ENCODE peak calls at places on chromosomes 11 and 22, in six cellular contexts. One of them, this sample, is unnamed.

GRCh38 chr22:43481528-43482309 is 69.9 kb downstream of the MPPED1 start:
- DNase-seq in DMS153: no peak
- DNase-seq in NCI-H1417: no peak
- DNase-seq in HuH-7: peak
- DNase-seq in NCI-H1092: no peak
- DNase-seq in AML-193: peak
- DNase-seq in this sample: no peak

GRCh38 chr11:63573881-63574855 is 11.0 kb upstream of the PLAAT2 start:
- DNase-seq in DMS153: peak
- DNase-seq in NCI-H1417: peak
- DNase-seq in HuH-7: peak
- DNase-seq in NCI-H1092: peak
- DNase-seq in AML-193: peak
- DNase-seq in this sample: peak

GRCh38 chr22:45485271-45485670 is 17.4 kb upstream of the FBLN1 start:
- DNase-seq in DMS153: no peak
- DNase-seq in NCI-H1417: no peak
- DNase-seq in HuH-7: no peak
- DNase-seq in NCI-H1092: no peak
- DNase-seq in AML-193: no peak
- DNase-seq in this sample: no peak

GRCh38 chr11:108912587-108912986 is 247.7 kb downstream of the DDX10 start:
- DNase-seq in DMS153: no peak
- DNase-seq in NCI-H1417: no peak
- DNase-seq in HuH-7: no peak
- DNase-seq in NCI-H1092: no peak
- DNase-seq in AML-193: no peak
- DNase-seq in this sample: no peak

GRCh38 chr22:27507935-27508504 is 293.5 kb downstream of the MN1 start:
- DNase-seq in DMS153: no peak
- DNase-seq in NCI-H1417: no peak
- DNase-seq in HuH-7: no peak
- DNase-seq in NCI-H1092: no peak
- DNase-seq in AML-193: no peak
- DNase-seq in this sample: no peak

GRCh38 chr11:34379081-34379480 is 21.3 kb upstream of the ABTB2 start:
- DNase-seq in DMS153: no peak
- DNase-seq in NCI-H1417: no peak
- DNase-seq in HuH-7: no peak
- DNase-seq in NCI-H1092: no peak
- DNase-seq in AML-193: peak
- DNase-seq in this sample: no peak

GRCh38 chr11:15229069-15229468 is 114.3 kb downstream of the INSC start:
- DNase-seq in DMS153: no peak
- DNase-seq in NCI-H1417: no peak
- DNase-seq in HuH-7: no peak
- DNase-seq in NCI-H1092: no peak
- DNase-seq in AML-193: no peak
- DNase-seq in this sample: no peak

GRCh38 chr11:66335531-66336233 is 552 bp downstream of the RIN1 start:
- DNase-seq in DMS153: no peak
- DNase-seq in NCI-H1417: no peak
- DNase-seq in HuH-7: no peak
- DNase-seq in NCI-H1092: no peak
- DNase-seq in AML-193: no peak
- DNase-seq in this sample: peak

GRCh38 chr11:128039140-128040021 is 548.0 kb downstream of the ETS1 start:
- DNase-seq in DMS153: peak
- DNase-seq in NCI-H1417: no peak
- DNase-seq in HuH-7: no peak
- DNase-seq in NCI-H1092: no peak
- DNase-seq in AML-193: peak
- DNase-seq in this sample: no peak

GRCh38 chr11:11218287-11218986 is 134.6 kb downstream of the CSNK2A3 start:
- DNase-seq in DMS153: no peak
- DNase-seq in NCI-H1417: peak
- DNase-seq in HuH-7: no peak
- DNase-seq in NCI-H1092: no peak
- DNase-seq in AML-193: no peak
- DNase-seq in this sample: peak

GRCh38 chr22:22685586-22685985 is 41.2 kb downstream of the GGTLC2 start:
- DNase-seq in DMS153: no peak
- DNase-seq in NCI-H1417: no peak
- DNase-seq in HuH-7: no peak
- DNase-seq in NCI-H1092: no peak
- DNase-seq in AML-193: no peak
- DNase-seq in this sample: no peak

GRCh38 chr11:27013741-27014415 is 20.0 kb downstream of the FIBIN start:
- DNase-seq in DMS153: no peak
- DNase-seq in NCI-H1417: peak
- DNase-seq in HuH-7: no peak
- DNase-seq in NCI-H1092: no peak
- DNase-seq in AML-193: no peak
- DNase-seq in this sample: no peak

GRCh38 chr11:65853249-65853979 is 4.6 kb downstream of the CFL1 start:
- DNase-seq in DMS153: no peak
- DNase-seq in NCI-H1417: no peak
- DNase-seq in HuH-7: no peak
- DNase-seq in NCI-H1092: no peak
- DNase-seq in AML-193: no peak
- DNase-seq in this sample: no peak

GRCh38 chr11:107139396-107139795 is 121.1 kb upstream of the GUCY1A2 start:
- DNase-seq in DMS153: no peak
- DNase-seq in NCI-H1417: no peak
- DNase-seq in HuH-7: no peak
- DNase-seq in NCI-H1092: no peak
- DNase-seq in AML-193: no peak
- DNase-seq in this sample: no peak

GRCh38 chr11:32172771-32173170 is 81.9 kb downstream of the RCN1 start:
- DNase-seq in DMS153: no peak
- DNase-seq in NCI-H1417: no peak
- DNase-seq in HuH-7: no peak
- DNase-seq in NCI-H1092: no peak
- DNase-seq in AML-193: no peak
- DNase-seq in this sample: peak

GRCh38 chr11:36558511-36559413 is 9.0 kb upstream of the RAG1 start:
- DNase-seq in DMS153: no peak
- DNase-seq in NCI-H1417: no peak
- DNase-seq in HuH-7: no peak
- DNase-seq in NCI-H1092: no peak
- DNase-seq in AML-193: no peak
- DNase-seq in this sample: no peak

GRCh38 chr11:1116104-1116503 is 41.4 kb downstream of the MUC2 start:
- DNase-seq in DMS153: no peak
- DNase-seq in NCI-H1417: no peak
- DNase-seq in HuH-7: no peak
- DNase-seq in NCI-H1092: no peak
- DNase-seq in AML-193: no peak
- DNase-seq in this sample: no peak

GRCh38 chr11:7286178-7286577 is 34.5 kb downstream of the SYT9 start:
- DNase-seq in DMS153: no peak
- DNase-seq in NCI-H1417: no peak
- DNase-seq in HuH-7: no peak
- DNase-seq in NCI-H1092: no peak
- DNase-seq in AML-193: no peak
- DNase-seq in this sample: no peak

GRCh38 chr11:27699242-27699925 is 871 bp downstream of the BDNF start:
- DNase-seq in DMS153: no peak
- DNase-seq in NCI-H1417: no peak
- DNase-seq in HuH-7: peak
- DNase-seq in NCI-H1092: no peak
- DNase-seq in AML-193: no peak
- DNase-seq in this sample: no peak

GRCh38 chr22:27866136-27867091 is 52.6 kb downstream of the PITPNB start:
- DNase-seq in DMS153: no peak
- DNase-seq in NCI-H1417: no peak
- DNase-seq in HuH-7: no peak
- DNase-seq in NCI-H1092: no peak
- DNase-seq in AML-193: no peak
- DNase-seq in this sample: no peak

GRCh38 chr11:70568504-70569172 is 170.3 kb downstream of the CTTN start:
- DNase-seq in DMS153: no peak
- DNase-seq in NCI-H1417: no peak
- DNase-seq in HuH-7: no peak
- DNase-seq in NCI-H1092: no peak
- DNase-seq in AML-193: no peak
- DNase-seq in this sample: no peak

GRCh38 chr11:129992161-129992944 is 10.3 kb downstream of the PRDM10 start:
- DNase-seq in DMS153: peak
- DNase-seq in NCI-H1417: peak
- DNase-seq in HuH-7: peak
- DNase-seq in NCI-H1092: peak
- DNase-seq in AML-193: peak
- DNase-seq in this sample: peak

GRCh38 chr11:86722041-86722440 is 49.6 kb upstream of the ME3 start:
- DNase-seq in DMS153: no peak
- DNase-seq in NCI-H1417: no peak
- DNase-seq in HuH-7: no peak
- DNase-seq in NCI-H1092: no peak
- DNase-seq in AML-193: no peak
- DNase-seq in this sample: no peak

GRCh38 chr11:126403039-126403438 is 47.6 kb downstream of the ST3GAL4 start:
- DNase-seq in DMS153: no peak
- DNase-seq in NCI-H1417: no peak
- DNase-seq in HuH-7: no peak
- DNase-seq in NCI-H1092: no peak
- DNase-seq in AML-193: no peak
- DNase-seq in this sample: no peak

GRCh38 chr11:94131363-94132115 is 2.9 kb downstream of the PANX1 start:
- DNase-seq in DMS153: no peak
- DNase-seq in NCI-H1417: no peak
- DNase-seq in HuH-7: no peak
- DNase-seq in NCI-H1092: peak
- DNase-seq in AML-193: no peak
- DNase-seq in this sample: peak

GRCh38 chr11:93219440-93219839 is 21.6 kb upstream of the SLC36A4 start:
- DNase-seq in DMS153: peak
- DNase-seq in NCI-H1417: peak
- DNase-seq in HuH-7: no peak
- DNase-seq in NCI-H1092: no peak
- DNase-seq in AML-193: no peak
- DNase-seq in this sample: peak

GRCh38 chr11:67627788-67628624 is 1.7 kb downstream of the NUDT8 start:
- DNase-seq in DMS153: no peak
- DNase-seq in NCI-H1417: no peak
- DNase-seq in HuH-7: no peak
- DNase-seq in NCI-H1092: no peak
- DNase-seq in AML-193: no peak
- DNase-seq in this sample: no peak

GRCh38 chr11:26187639-26188038 is 144.3 kb upstream of the ANO3 start:
- DNase-seq in DMS153: no peak
- DNase-seq in NCI-H1417: no peak
- DNase-seq in HuH-7: peak
- DNase-seq in NCI-H1092: no peak
- DNase-seq in AML-193: no peak
- DNase-seq in this sample: no peak

This sample was measured in DMS79 treated with DMSO at 0.1 percent for 48 hours.